ENCODE peak calls at places on chromosome 11, in nine cellular contexts. One of them, this sample, is unnamed.

GRCh38 chr11:17989306-17989705 is 23.5 kb downstream of the SERGEF start:
- DNase-seq in stimulated activated naive CD8-positive, alpha-beta T cell treated with anti-CD3 and anti-CD28 coated beads, Interleukin-15, amount 100 ng/mL, for 72 hours: no peak
- DNase-seq in effector memory CD4-positive, alpha-beta T cell: no peak
- DNase-seq in bronchial epithelial cell: no peak
- DNase-seq in putamen: no peak
- DNase-seq in NCI-H1092 treated with DMSO at 0.1 percent for 48 hours: no peak
- DNase-seq in activated T-cell treated with anti-CD3 and anti-CD28 coated beads, Interleukin-2, amount 50 U/mL, for 1 hour: no peak
- DNase-seq in epithelial cell of esophagus: no peak
- DNase-seq in OCI-M1: no peak
- DNase-seq in this sample: no peak

GRCh38 chr11:134510171-134510570 is 98.1 kb upstream of the B3GAT1 start:
- DNase-seq in putamen: no peak
- DNase-seq in epithelial cell of esophagus: no peak
- DNase-seq in activated T-cell treated with anti-CD3 and anti-CD28 coated beads, Interleukin-2, amount 50 U/mL, for 1 hour: peak; percentile 5
- DNase-seq in stimulated activated naive CD8-positive, alpha-beta T cell treated with anti-CD3 and anti-CD28 coated beads, Interleukin-15, amount 100 ng/mL, for 72 hours: no peak
- DNase-seq in bronchial epithelial cell: no peak
- DNase-seq in NCI-H1092 treated with DMSO at 0.1 percent for 48 hours: no peak
- DNase-seq in OCI-M1: no peak
- DNase-seq in effector memory CD4-positive, alpha-beta T cell: no peak
- DNase-seq in this sample: no peak

GRCh38 chr11:64095286-64095825 is 59.6 kb downstream of the FLRT1 start:
- DNase-seq in NCI-H1092 treated with DMSO at 0.1 percent for 48 hours: peak; percentile 95
- DNase-seq in activated T-cell treated with anti-CD3 and anti-CD28 coated beads, Interleukin-2, amount 50 U/mL, for 1 hour: no peak
- DNase-seq in epithelial cell of esophagus: no peak
- DNase-seq in putamen: no peak
- DNase-seq in bronchial epithelial cell: no peak
- DNase-seq in stimulated activated naive CD8-positive, alpha-beta T cell treated with anti-CD3 and anti-CD28 coated beads, Interleukin-15, amount 100 ng/mL, for 72 hours: no peak
- DNase-seq in effector memory CD4-positive, alpha-beta T cell: no peak
- DNase-seq in OCI-M1: no peak
- DNase-seq in this sample: no peak

GRCh38 chr11:27210509-27210908 is 152.5 kb downstream of the CCDC34 start:
- DNase-seq in activated T-cell treated with anti-CD3 and anti-CD28 coated beads, Interleukin-2, amount 50 U/mL, for 1 hour: no peak
- DNase-seq in stimulated activated naive CD8-positive, alpha-beta T cell treated with anti-CD3 and anti-CD28 coated beads, Interleukin-15, amount 100 ng/mL, for 72 hours: no peak
- DNase-seq in NCI-H1092 treated with DMSO at 0.1 percent for 48 hours: no peak
- DNase-seq in putamen: no peak
- DNase-seq in epithelial cell of esophagus: no peak
- DNase-seq in bronchial epithelial cell: no peak
- DNase-seq in effector memory CD4-positive, alpha-beta T cell: no peak
- DNase-seq in OCI-M1: no peak
- DNase-seq in this sample: no peak

GRCh38 chr11:3155691-3156258 is 9.3 kb downstream of the OSBPL5 start:
- DNase-seq in OCI-M1: no peak
- DNase-seq in epithelial cell of esophagus: no peak
- DNase-seq in putamen: no peak
- DNase-seq in NCI-H1092 treated with DMSO at 0.1 percent for 48 hours: no peak
- DNase-seq in effector memory CD4-positive, alpha-beta T cell: no peak
- DNase-seq in activated T-cell treated with anti-CD3 and anti-CD28 coated beads, Interleukin-2, amount 50 U/mL, for 1 hour: no peak
- DNase-seq in bronchial epithelial cell: no peak
- DNase-seq in stimulated activated naive CD8-positive, alpha-beta T cell treated with anti-CD3 and anti-CD28 coated beads, Interleukin-15, amount 100 ng/mL, for 72 hours: no peak
- DNase-seq in this sample: no peak

GRCh38 chr11:34201130-34201529 is 95.7 kb downstream of the NAT10 start:
- DNase-seq in NCI-H1092 treated with DMSO at 0.1 percent for 48 hours: no peak
- DNase-seq in putamen: no peak
- DNase-seq in epithelial cell of esophagus: no peak
- DNase-seq in bronchial epithelial cell: no peak
- DNase-seq in effector memory CD4-positive, alpha-beta T cell: no peak
- DNase-seq in activated T-cell treated with anti-CD3 and anti-CD28 coated beads, Interleukin-2, amount 50 U/mL, for 1 hour: no peak
- DNase-seq in OCI-M1: no peak
- DNase-seq in stimulated activated naive CD8-positive, alpha-beta T cell treated with anti-CD3 and anti-CD28 coated beads, Interleukin-15, amount 100 ng/mL, for 72 hours: no peak
- DNase-seq in this sample: no peak

GRCh38 chr11:110829873-110830272 is 117.6 kb upstream of the ARHGAP20 start:
- DNase-seq in epithelial cell of esophagus: no peak
- DNase-seq in bronchial epithelial cell: peak; percentile 34
- DNase-seq in effector memory CD4-positive, alpha-beta T cell: no peak
- DNase-seq in putamen: no peak
- DNase-seq in NCI-H1092 treated with DMSO at 0.1 percent for 48 hours: no peak
- DNase-seq in activated T-cell treated with anti-CD3 and anti-CD28 coated beads, Interleukin-2, amount 50 U/mL, for 1 hour: no peak
- DNase-seq in stimulated activated naive CD8-positive, alpha-beta T cell treated with anti-CD3 and anti-CD28 coated beads, Interleukin-15, amount 100 ng/mL, for 72 hours: no peak
- DNase-seq in OCI-M1: no peak
- DNase-seq in this sample: no peak

GRCh38 chr11:76701701-76702100 is 31.2 kb upstream of the LRRC32 start:
- DNase-seq in bronchial epithelial cell: no peak
- DNase-seq in activated T-cell treated with anti-CD3 and anti-CD28 coated beads, Interleukin-2, amount 50 U/mL, for 1 hour: no peak
- DNase-seq in NCI-H1092 treated with DMSO at 0.1 percent for 48 hours: no peak
- DNase-seq in OCI-M1: no peak
- DNase-seq in epithelial cell of esophagus: no peak
- DNase-seq in effector memory CD4-positive, alpha-beta T cell: no peak
- DNase-seq in putamen: no peak
- DNase-seq in stimulated activated naive CD8-positive, alpha-beta T cell treated with anti-CD3 and anti-CD28 coated beads, Interleukin-15, amount 100 ng/mL, for 72 hours: no peak
- DNase-seq in this sample: no peak

This sample was measured in T follicular helper cell.